ENCODE peak calls at places on chromosomes 1 and 21, in seven cellular contexts. Y is cardiac muscle cell; H is right atrium auricular region; P is CD8-positive, alpha-beta T cell; W is heart right ventricle; G is Karpas-422; B is GM12878. D is an unnamed sample. For H3K27me3, the result is how much of the 10 kb centered on the place peaks cover.

GRCh38 chr21:40952551-40953330 is 105.8 kb upstream of the DSCAM start:
- DNase-seq in P (no peak), H (no peak), W (no peak), Y (no peak), G (no peak), B (no peak), D (no peak)

GRCh38 chr1:9651565-9652378 is at the start of gene PIK3CD:
- DNase-seq in H (no peak), B (no peak), Y (peak), P (peak), G (peak), W (no peak), D (no peak)

GRCh38 chr21:46195595-46196195 is 11.4 kb upstream of the SPATC1L start:
- DNase-seq in W (no peak), G (no peak), Y (no peak), P (peak), B (no peak), H (no peak), D (no peak)

GRCh38 chr1:33494929-33495328 is 22.5 kb downstream of the ZSCAN20 start:
- DNase-seq in W (no peak), P (no peak), G (no peak), B (no peak), Y (no peak), H (no peak), D (no peak)

GRCh38 chr1:60052634-60053033 is 20.9 kb downstream of the C1orf87 start:
- DNase-seq in H (no peak), Y (no peak), G (no peak), W (no peak), P (no peak), B (no peak), D (no peak)

GRCh38 chr21:29449306-29449940 is 150.7 kb downstream of the BACH1 start:
- DNase-seq in W (no peak), H (no peak), G (no peak), B (no peak), P (no peak), Y (peak), D (no peak)

GRCh38 chr1:21149430-21149861 is 27.3 kb downstream of the EIF4G3 start:
- DNase-seq in W (peak), P (no peak), H (no peak), Y (peak), G (no peak), B (no peak), D (peak)

GRCh38 chr1:34768856-34769255 is 9.3 kb downstream of the GJB4 start:
- DNase-seq in Y (no peak), P (no peak), G (no peak), B (no peak), H (no peak), W (no peak), D (no peak)

GRCh38 chr1:112309499-112309898 is 86.5 kb upstream of the CTTNBP2NL start:
- DNase-seq in Y (no peak), W (no peak), P (no peak), H (no peak), B (no peak), G (no peak), D (no peak)

GRCh38 chr1:39141925-39142324 is 62.6 kb upstream of the MACF1 start:
- DNase-seq in G (no peak), Y (peak), B (no peak), P (no peak), W (no peak), H (no peak), D (no peak)

GRCh38 chr1:150575518-150576366 is 3.7 kb downstream of the MCL1 start:
- DNase-seq in Y (peak), P (no peak), W (no peak), H (no peak), B (no peak), G (no peak), D (no peak)

GRCh38 chr1:166390406-166390805 is 223.6 kb upstream of the FAM78B start:
- DNase-seq in B (no peak), P (no peak), W (no peak), G (no peak), H (no peak), Y (no peak), D (no peak)

GRCh38 chr1:63327417-63328139 is 5.2 kb downstream of the FOXD3 start:
- DNase-seq in H (no peak), W (no peak), Y (peak), B (no peak), G (peak), P (no peak), D (no peak)

GRCh38 chr1:244319283-244320132 is 132.2 kb downstream of the ADSS2 start:
- DNase-seq in G (no peak), P (peak), B (peak), Y (peak), H (no peak), W (no peak), D (peak)

GRCh38 chr1:60055336-60055735 is 18.2 kb downstream of the C1orf87 start:
- DNase-seq in G (no peak), W (no peak), Y (no peak), P (no peak), H (no peak), B (no peak), D (no peak)

GRCh38 chr1:60102691-60103090 is 29.1 kb upstream of the C1orf87 start:
- DNase-seq in G (no peak), H (no peak), Y (no peak), W (no peak), P (no peak), B (no peak), D (no peak)

GRCh38 chr1:112298558-112298957 is 97.5 kb upstream of the CTTNBP2NL start:
- DNase-seq in H (no peak), Y (peak), W (no peak), G (peak), B (no peak), P (no peak), D (no peak)

GRCh38 chr1:80218112-80218511 is 1211.6 kb upstream of the ADGRL4 start:
- DNase-seq in Y (peak), P (no peak), B (no peak), G (peak), H (no peak), W (no peak), D (no peak)

GRCh38 chr1:246001821-246002220 is 505.3 kb downstream of the SMYD3 start:
- DNase-seq in G (no peak), W (no peak), Y (peak), B (no peak), H (no peak), P (no peak), D (no peak)

GRCh38 chr1:1021010-1021845 is 1.3 kb downstream of the AGRN start:
- DNase-seq in W (peak), B (no peak), H (no peak), Y (peak), G (no peak), P (no peak), D (no peak)

GRCh38 chr1:152110365-152110859 is 4.8 kb downstream of the TCHH start:
- DNase-seq in W (no peak), H (no peak), P (no peak), Y (peak), G (no peak), B (no peak), D (no peak)

GRCh38 chr1:116273042-116273783 is 99.8 kb upstream of the ATP1A1 start:
- DNase-seq in W (peak), H (no peak), B (no peak), Y (no peak), P (no peak), G (no peak), D (no peak)

GRCh38 chr21:30434033-30434631 is 4.1 kb downstream of the KRTAP13-4 start:
- DNase-seq in G (peak), H (no peak), P (no peak), W (no peak), B (no peak), Y (peak), D (no peak)

GRCh38 chr1:55632906-55633305 is 417.7 kb upstream of the USP24 start:
- DNase-seq in W (no peak), P (no peak), H (no peak), Y (no peak), B (no peak), G (no peak), D (no peak)

GRCh38 chr1:244361764-244362473 is 89.8 kb downstream of the ADSS2 start:
- DNase-seq in P (no peak), G (no peak), Y (peak), H (no peak), W (no peak), B (no peak), D (peak)

GRCh38 chr1:222777977-222778376 is 36.9 kb upstream of the DISP1 start:
- DNase-seq in G (no peak), P (no peak), Y (peak), B (no peak), H (no peak), W (no peak), D (no peak)

GRCh38 chr1:225973158-225973557 is 26.0 kb downstream of the SDE2 start:
- DNase-seq in B (no peak), H (peak), Y (no peak), G (no peak), W (no peak), P (peak), D (no peak)

DNA sequence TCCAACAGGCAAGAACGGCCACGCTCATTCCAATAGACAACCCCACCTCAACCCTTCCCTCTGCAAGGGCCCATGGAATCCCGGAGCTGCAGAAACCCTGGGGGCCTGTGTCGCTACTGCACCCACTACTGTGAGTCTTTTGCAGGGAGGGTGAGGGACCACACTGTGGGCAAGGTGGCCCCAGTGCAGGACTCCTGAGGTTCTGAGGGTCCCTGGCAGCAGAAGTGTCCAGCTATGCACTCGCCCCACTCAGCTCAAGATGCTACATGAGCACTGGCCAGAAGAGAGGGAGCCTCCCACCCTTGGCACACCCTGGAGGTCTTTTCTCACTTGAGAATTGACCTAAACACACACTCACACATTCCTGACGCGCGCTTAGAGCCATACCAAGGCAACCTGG is 2.1 kb upstream of the PAX7 start:
- DNase-seq in Y (no peak), G (no peak), W (no peak), B (no peak), H (no peak), P (no peak), D (no peak)
- H3K27me3 ChIP-seq in Y (half or more), G (under half), W (half or more), B (under half), H (under half), P (under half), D (under half)

DNA sequence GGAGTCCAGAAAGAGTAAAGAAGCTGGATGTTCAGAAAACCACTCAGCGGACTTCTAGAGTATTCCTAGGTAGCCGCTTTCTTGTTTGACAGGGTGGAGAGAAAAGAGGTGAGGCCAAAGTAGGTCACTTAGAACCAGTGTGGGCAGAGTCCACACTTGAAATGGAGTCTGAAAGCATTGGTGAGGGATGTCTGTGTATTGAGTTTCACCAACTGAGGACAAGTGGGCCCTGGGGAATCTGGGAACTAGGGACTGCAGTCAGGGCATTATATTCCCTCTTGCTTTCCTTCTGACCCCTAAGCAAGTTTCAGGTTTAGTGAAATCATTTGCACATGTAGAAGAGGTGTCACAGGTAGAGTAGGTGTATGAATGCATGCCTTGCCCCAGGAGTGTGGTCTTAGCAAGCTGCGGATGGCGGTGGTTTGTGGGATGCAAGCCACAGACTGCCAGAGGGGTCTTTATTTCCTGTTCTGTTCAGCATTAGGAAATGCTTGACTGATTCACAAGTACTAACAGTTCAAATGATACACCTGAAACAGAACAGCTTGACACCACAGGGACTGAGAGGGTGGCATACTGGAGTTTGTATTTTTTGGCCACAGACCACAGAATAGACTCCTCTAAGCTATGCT is 1.1 kb upstream of the GNG12 start:
- DNase-seq in G (no peak), P (no peak), H (no peak), B (no peak), Y (no peak), W (no peak), D (no peak)
- H3K27me3 ChIP-seq in G (under half), P (under half), H (under half), B (under half), Y (under half), W (under half), D (under half)

GRCh38 chr1:30411206-30411605 is 312.2 kb downstream of the MATN1 start:
- DNase-seq in B (no peak), P (peak), W (no peak), Y (no peak), H (peak), G (no peak), D (no peak)
- H3K27me3 ChIP-seq in B (under half), P (under half), W (under half), Y (under half), H (under half), G (under half), D (under half)

GRCh38 chr1:40901886-40902633 is 39.9 kb upstream of the CITED4 start:
- DNase-seq in H (peak), B (no peak), Y (peak), G (no peak), W (peak), P (no peak), D (no peak)
- H3K27me3 ChIP-seq in H (under half), B (under half), Y (under half), G (under half), W (under half), P (under half), D (under half)

GRCh38 chr1:46466477-46467182 is 23.0 kb upstream of the DMBX1 start:
- DNase-seq in H (no peak), W (no peak), Y (no peak), B (no peak), P (no peak), G (no peak), D (no peak)

GRCh38 chr1:46461809-46462448 is 27.7 kb upstream of the DMBX1 start:
- DNase-seq in G (no peak), H (no peak), Y (no peak), B (no peak), P (no peak), W (no peak), D (no peak)

GRCh38 chr1:46465981-46466476 is 23.6 kb upstream of the DMBX1 start:
- DNase-seq in W (no peak), B (no peak), G (no peak), Y (no peak), H (no peak), P (no peak), D (no peak)

GRCh38 chr1:46461017-46461808 is 28.4 kb upstream of the DMBX1 start:
- DNase-seq in W (no peak), H (no peak), B (no peak), G (no peak), P (no peak), Y (no peak), D (no peak)

DNA sequence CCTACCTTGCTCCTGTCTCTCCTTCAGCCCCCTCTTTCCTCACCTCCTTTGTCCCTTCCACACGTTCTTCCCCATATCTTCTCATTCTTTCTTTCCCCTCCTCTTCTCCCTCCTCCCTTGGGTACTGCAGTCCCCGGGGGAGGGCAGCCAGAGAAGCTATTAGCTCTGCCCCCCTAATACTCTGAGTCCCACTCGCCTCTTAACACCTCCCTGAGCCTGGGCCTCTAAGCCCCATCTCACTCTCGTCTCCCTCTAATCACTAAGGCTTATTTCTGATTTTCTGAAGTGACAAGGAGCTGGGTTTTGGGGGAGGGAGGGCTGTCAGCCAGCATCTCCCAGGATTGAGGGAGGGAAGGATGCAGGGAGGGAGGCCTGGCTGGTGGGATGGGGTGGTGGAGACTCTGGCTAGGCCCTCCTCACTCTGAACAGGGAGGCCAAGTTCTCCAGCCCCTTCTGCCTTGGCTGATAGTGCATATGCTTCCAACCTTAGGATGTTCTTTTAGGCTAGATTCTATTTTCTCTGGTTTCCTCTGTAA is 25.6 kb upstream of the DMBX1 start:
- DNase-seq in W (no peak), Y (no peak), H (no peak), B (no peak), P (no peak), G (no peak), D (no peak)
- H3K27me3 ChIP-seq in W (half or more), Y (half or more), H (under half), B (under half), P (under half), G (under half), D (under half)

GRCh38 chr1:203557958-203558760 is 64.2 kb downstream of the OPTC start:
- DNase-seq in P (no peak), Y (peak), G (no peak), W (peak), B (no peak), H (peak), D (peak)

GRCh38 chr1:203567596-203567995 is 59.0 kb upstream of the ATP2B4 start:
- DNase-seq in W (no peak), P (no peak), Y (no peak), G (no peak), H (no peak), B (no peak), D (no peak)

GRCh38 chr1:203559523-203559922 is 65.6 kb downstream of the OPTC start:
- DNase-seq in G (no peak), W (no peak), H (peak), B (no peak), Y (peak), P (no peak), D (no peak)

GRCh38 chr1:203564024-203564423 is 62.6 kb upstream of the ATP2B4 start:
- DNase-seq in Y (peak), W (no peak), P (no peak), H (no peak), B (no peak), G (no peak), D (no peak)

DNA sequence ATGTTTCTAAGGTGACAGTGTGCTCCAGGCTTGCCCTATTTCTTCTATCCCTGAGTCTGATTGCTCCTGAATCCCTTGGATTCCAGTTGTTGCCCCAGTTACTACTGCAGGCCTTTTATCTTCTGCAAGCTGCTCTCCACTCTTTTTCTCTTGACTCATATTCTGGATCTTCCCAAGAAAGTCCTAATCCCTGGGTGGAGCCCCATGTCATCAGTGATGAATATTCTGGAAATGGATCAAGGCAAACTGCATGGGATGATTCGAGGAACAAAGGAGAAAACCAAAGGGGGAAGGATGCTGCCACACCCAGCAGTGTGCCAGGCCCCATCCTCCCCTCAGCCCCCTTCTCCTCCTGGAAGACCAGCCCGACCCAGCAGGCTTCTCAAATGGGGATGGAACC is 63.3 kb upstream of the ATP2B4 start:
- DNase-seq in H (no peak), P (no peak), W (no peak), B (no peak), Y (no peak), G (no peak), D (no peak)
- H3K27me3 ChIP-seq in H (under half), P (under half), W (under half), B (under half), Y (under half), G (under half), D (under half)

GRCh38 chr1:156436319-156437043 is 64.1 kb downstream of the MEF2D start:
- DNase-seq in G (no peak), P (no peak), Y (no peak), B (no peak), W (no peak), H (no peak), D (no peak)
- H3K27me3 ChIP-seq in G (under half), P (half or more), Y (half or more), B (under half), W (half or more), H (half or more), D (half or more)

GRCh38 chr1:202659974-202660373 is 50.3 kb downstream of the SYT2 start:
- DNase-seq in H (no peak), W (no peak), Y (no peak), B (no peak), G (peak), P (no peak), D (no peak)

GRCh38 chr1:202659541-202659940 is 50.7 kb downstream of the SYT2 start:
- DNase-seq in H (no peak), B (no peak), W (no peak), P (no peak), G (no peak), Y (no peak), D (no peak)

GRCh38 chr1:202658251-202658650 is 52.0 kb downstream of the SYT2 start:
- DNase-seq in B (no peak), Y (no peak), P (no peak), H (no peak), G (no peak), W (no peak), D (no peak)

GRCh38 chr1:202656951-202657646 is 53.2 kb downstream of the SYT2 start:
- DNase-seq in G (no peak), P (no peak), H (no peak), B (no peak), Y (peak), W (no peak), D (no peak)

DNA sequence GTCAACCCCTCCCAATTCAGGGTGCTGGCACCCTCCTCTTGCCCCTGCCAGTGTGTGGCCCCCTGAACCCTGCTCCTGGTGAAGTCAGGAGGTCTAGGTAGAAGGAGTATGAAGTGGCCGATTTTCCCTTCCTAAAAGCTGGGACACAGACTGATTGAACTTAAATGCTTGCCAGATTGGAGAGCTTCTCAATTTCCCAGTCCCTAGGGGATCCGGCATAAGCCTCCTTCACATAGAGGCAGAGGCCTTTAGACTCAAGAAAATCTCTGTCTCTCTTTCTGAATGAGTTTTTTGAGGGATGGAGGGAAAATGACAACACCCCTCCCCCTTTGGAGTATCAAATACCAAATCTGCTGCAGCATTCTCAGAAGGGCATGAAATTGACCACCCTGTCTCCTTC is 51.5 kb downstream of the SYT2 start:
- DNase-seq in B (no peak), G (no peak), P (no peak), W (no peak), H (no peak), Y (no peak), D (no peak)
- H3K27me3 ChIP-seq in B (under half), G (under half), P (under half), W (half or more), H (under half), Y (under half), D (under half)

GRCh38 chr1:51139474-51139873 is 37.4 kb downstream of the C1orf185 start:
- DNase-seq in P (no peak), W (no peak), Y (peak), G (no peak), H (no peak), B (no peak), D (no peak)
- H3K27me3 ChIP-seq in P (under half), W (under half), Y (under half), G (under half), H (under half), B (under half), D (under half)

D was measured in BJ.